ENCODE peak calls at places on chromosome 17, in four cellular contexts. One of them, this sample, is unnamed.

GRCh38 chr17:6669479-6670212 is 18.1 kb downstream of the C17orf100 start:
- DNase-seq in GM12892: no peak
- DNase-seq in tibial artery: no peak
- DNase-seq in occipital lobe: no peak
- DNase-seq in this sample: no peak

GRCh38 chr17:43855061-43855460 is 8.1 kb downstream of the CD300LG start:
- DNase-seq in GM12892: no peak
- DNase-seq in tibial artery: no peak
- DNase-seq in occipital lobe: no peak
- DNase-seq in this sample: no peak

GRCh38 chr17:48499743-48500434 is 30.9 kb downstream of the HOXB1 start:
- DNase-seq in GM12892: no peak
- DNase-seq in tibial artery: no peak
- DNase-seq in occipital lobe: no peak
- DNase-seq in this sample: no peak

GRCh38 chr17:56772442-56772841 is 61.3 kb downstream of the C17orf67 start:
- DNase-seq in GM12892: no peak
- DNase-seq in tibial artery: no peak
- DNase-seq in occipital lobe: no peak
- DNase-seq in this sample: no peak

GRCh38 chr17:72946696-72947095 is 145.8 kb downstream of the SLC39A11 start:
- DNase-seq in GM12892: no peak
- DNase-seq in tibial artery: no peak
- DNase-seq in occipital lobe: no peak
- DNase-seq in this sample: no peak

GRCh38 chr17:20999841-21000532 is 42.8 kb downstream of the USP22 start:
- DNase-seq in GM12892: no peak
- DNase-seq in tibial artery: no peak
- DNase-seq in occipital lobe: no peak
- DNase-seq in this sample: no peak

GRCh38 chr17:75806822-75807500 is 22.4 kb downstream of the UNK start:
- DNase-seq in GM12892: no peak
- DNase-seq in tibial artery: no peak
- DNase-seq in occipital lobe: no peak
- DNase-seq in this sample: no peak

GRCh38 chr17:50212121-50212843 is 10.9 kb upstream of the COL1A1 start:
- DNase-seq in GM12892: no peak
- DNase-seq in tibial artery: peak; percentile 34
- DNase-seq in occipital lobe: no peak
- DNase-seq in this sample: no peak

GRCh38 chr17:82950525-82951102 is 110.8 kb upstream of the ZNF750 start:
- DNase-seq in GM12892: no peak
- DNase-seq in tibial artery: peak; percentile 5
- DNase-seq in occipital lobe: no peak
- DNase-seq in this sample: no peak

GRCh38 chr17:32692179-32692578 is 184.7 kb downstream of the MYO1D start:
- DNase-seq in GM12892: no peak
- DNase-seq in tibial artery: no peak
- DNase-seq in occipital lobe: no peak
- DNase-seq in this sample: no peak

GRCh38 chr17:15185625-15185991 is 79.5 kb downstream of the PMP22 start:
- DNase-seq in GM12892: no peak
- DNase-seq in tibial artery: peak; percentile 51
- DNase-seq in occipital lobe: no peak
- DNase-seq in this sample: no peak

GRCh38 chr17:77466140-77466539 is 325.4 kb downstream of the SEC14L1 start:
- DNase-seq in GM12892: no peak
- DNase-seq in tibial artery: no peak
- DNase-seq in occipital lobe: no peak
- DNase-seq in this sample: no peak

GRCh38 chr17:27433521-27433920 is 22.7 kb upstream of the KSR1 start:
- DNase-seq in GM12892: no peak
- DNase-seq in tibial artery: no peak
- DNase-seq in occipital lobe: no peak
- DNase-seq in this sample: no peak

GRCh38 chr17:42608692-42609181 is 437 bp downstream of the RETREG3 start:
- DNase-seq in GM12892: no peak
- DNase-seq in tibial artery: peak; percentile 23
- DNase-seq in occipital lobe: no peak
- DNase-seq in this sample: no peak

GRCh38 chr17:17313350-17313991 is 10.3 kb downstream of the NT5M start:
- DNase-seq in GM12892: peak; percentile 74
- DNase-seq in tibial artery: no peak
- DNase-seq in occipital lobe: no peak
- DNase-seq in this sample: peak; percentile 55

GRCh38 chr17:2054262-2054739 is 602 bp upstream of the HIC1 start:
- DNase-seq in GM12892: no peak
- DNase-seq in tibial artery: peak; percentile 60
- DNase-seq in occipital lobe: no peak
- DNase-seq in this sample: no peak

GRCh38 chr17:17982796-17983195 is 10.1 kb downstream of the DRC3 start:
- DNase-seq in GM12892: no peak
- DNase-seq in tibial artery: no peak
- DNase-seq in occipital lobe: no peak
- DNase-seq in this sample: no peak

GRCh38 chr17:74402070-74402469 is 29.8 kb upstream of the GPRC5C start:
- DNase-seq in GM12892: no peak
- DNase-seq in tibial artery: no peak
- DNase-seq in occipital lobe: no peak
- DNase-seq in this sample: no peak